ENCODE peak calls at places on chromosomes 13 and 19, in six cellular contexts. M, P, X, V, A and R are unnamed samples.

GRCh38 chr19:814108-815078 is 7.4 kb downstream of the PLPPR3 start:
- DNase-seq in M (no peak), P (no peak), X (no peak), V (no peak), A (no peak), R (no peak)

GRCh38 chr13:26943748-26944147 is 183.2 kb upstream of the GPR12 start:
- DNase-seq in M (no peak), P (no peak), X (no peak), V (no peak), A (no peak), R (no peak)

GRCh38 chr19:13718733-13719132 is 45.6 kb upstream of the MRI1 start:
- DNase-seq in M (no peak), P (peak; percentile 83), X (no peak), V (no peak), A (peak; percentile 22), R (no peak)

GRCh38 chr19:2302319-2303208 is 5.4 kb downstream of the LINGO3 start:
- DNase-seq in M (no peak), P (peak; percentile 68), X (no peak), V (no peak), A (no peak), R (no peak)

GRCh38 chr13:60691268-60691667 is 294.2 kb downstream of the TDRD3 start:
- DNase-seq in M (no peak), P (no peak), X (no peak), V (no peak), A (no peak), R (no peak)

GRCh38 chr19:33794578-33795369 is 1.9 kb upstream of the KCTD15 start:
- DNase-seq in M (no peak), P (no peak), X (no peak), V (no peak), A (no peak), R (no peak)

GRCh38 chr13:48527955-48528354 is 4.9 kb downstream of the RCBTB2 start:
- DNase-seq in M (no peak), P (no peak), X (no peak), V (no peak), A (no peak), R (no peak)

GRCh38 chr19:47146920-47147319 is 16.3 kb downstream of the SAE1 start:
- DNase-seq in M (no peak), P (no peak), X (no peak), V (no peak), A (no peak), R (no peak)

GRCh38 chr19:49676690-49677231 is 310 bp upstream of the PRMT1 start:
- DNase-seq in M (peak; percentile 96), P (peak; percentile 100), X (peak; percentile 93), V (peak; percentile 99), A (peak; percentile 100), R (peak; percentile 100)

GRCh38 chr13:99435116-99435515 is 66.2 kb upstream of the TM9SF2 start:
- DNase-seq in M (no peak), P (no peak), X (no peak), V (no peak), A (no peak), R (no peak)

GRCh38 chr19:46863818-46864629 is 3.2 kb downstream of the ARHGAP35 start:
- DNase-seq in M (no peak), P (peak; percentile 57), X (no peak), V (no peak), A (no peak), R (no peak)

GRCh38 chr13:66036024-66036614 is 1194.0 kb downstream of the PCDH9 start:
- DNase-seq in M (no peak), P (no peak), X (no peak), V (no peak), A (no peak), R (no peak)

GRCh38 chr19:18291019-18291524 is 9.7 kb upstream of the JUND start:
- DNase-seq in M (no peak), P (no peak), X (no peak), V (no peak), A (no peak), R (no peak)

GRCh38 chr19:3443840-3444694 is 36.3 kb downstream of the SMIM24 start:
- DNase-seq in M (no peak), P (peak; percentile 68), X (no peak), V (no peak), A (no peak), R (no peak)

GRCh38 chr13:106455190-106455589 is 80.3 kb downstream of the EFNB2 start:
- DNase-seq in M (no peak), P (no peak), X (no peak), V (no peak), A (no peak), R (no peak)

GRCh38 chr19:7857727-7858701 is 16.2 kb downstream of the PRR36 start:
- DNase-seq in M (no peak), P (no peak), X (no peak), V (no peak), A (no peak), R (no peak)

GRCh38 chr13:18943721-18944391 is 237.8 kb downstream of the TUBA3C start:
- DNase-seq in M (no peak), P (no peak), X (no peak), V (no peak), A (no peak), R (no peak)

GRCh38 chr19:38713227-38713649 is 31.0 kb downstream of the CAPN12 start:
- DNase-seq in M (no peak), P (peak; percentile 95), X (no peak), V (no peak), A (no peak), R (no peak)

GRCh38 chr13:110536006-110536693 is 25.4 kb downstream of the RAB20 start:
- DNase-seq in M (no peak), P (no peak), X (no peak), V (no peak), A (no peak), R (peak; percentile 64)

GRCh38 chr13:32731074-32731473 is 144.8 kb downstream of the PDS5B start:
- DNase-seq in M (no peak), P (no peak), X (no peak), V (no peak), A (no peak), R (no peak)